ENCODE peak calls at places on chromosomes 2 and 18, in four cellular contexts. P is stimulated activated CD4-positive, alpha-beta T cell treated with anti-CD3 and anti-CD28 coated beads, TNF-alpha, amount 100 ng/mL, for 24 hours; R is mesothelial cell of epicardium; W is activated CD8-positive, alpha-beta memory T cell treated with anti-CD3 and anti-CD28 coated beads for 4 hours. G is an unnamed sample.

GRCh38 chr18:1659190-1659589 is 754.5 kb downstream of the ADCYAP1 start:
- DNase-seq in P (no peak), R (no peak), W (no peak), G (no peak)

GRCh38 chr18:39863916-39864315 is 2091.1 kb upstream of the PIK3C3 start:
- DNase-seq in W (no peak), R (no peak), P (no peak), G (no peak)

GRCh38 chr2:158575051-158575635 is 118.4 kb downstream of the PKP4 start:
- DNase-seq in P (no peak), W (no peak), R (no peak), G (no peak)

GRCh38 chr18:70139138-70139537 is 66.3 kb downstream of the RTTN start:
- DNase-seq in W (no peak), P (no peak), R (no peak), G (no peak)

GRCh38 chr2:18149660-18150246 is 271.3 kb downstream of the KCNS3 start:
- DNase-seq in W (no peak), P (no peak), R (no peak), G (no peak)

GRCh38 chr18:9876867-9877654 is 8.7 kb upstream of the TXNDC2 start:
- DNase-seq in P (no peak), R (no peak), W (no peak), G (no peak)

GRCh38 chr2:207241198-207241597 is 75.5 kb upstream of the KLF7 start:
- DNase-seq in P (no peak), R (no peak), W (no peak), G (no peak)

GRCh38 chr18:68660355-68661183 is 54.3 kb downstream of the TMX3 start:
- DNase-seq in R (no peak), P (no peak), W (no peak), G (no peak)

GRCh38 chr2:17933251-17933650 is 54.8 kb downstream of the KCNS3 start:
- DNase-seq in R (no peak), W (no peak), P (no peak), G (no peak)

GRCh38 chr18:79485788-79486355 is 90.1 kb downstream of the NFATC1 start:
- DNase-seq in W (no peak), P (no peak), R (no peak), G (no peak)

GRCh38 chr2:9326975-9327374 is 96.4 kb downstream of the ITGB1BP1 start:
- DNase-seq in R (no peak), W (no peak), P (no peak), G (no peak)

GRCh38 chr2:20444993-20445910 is 1.6 kb upstream of the RHOB start:
- DNase-seq in P (no peak), W (no peak), R (peak; percentile 10), G (peak; percentile 8)

GRCh38 chr2:123953848-123954247 is 71.2 kb upstream of the CNTNAP5 start:
- DNase-seq in R (no peak), W (no peak), P (no peak), G (no peak)

GRCh38 chr2:188701836-188702235 is 272.3 kb upstream of the COL3A1 start:
- DNase-seq in W (no peak), P (no peak), R (no peak), G (no peak)

GRCh38 chr2:195486987-195487644 is 169.9 kb upstream of the SLC39A10 start:
- DNase-seq in R (no peak), P (no peak), W (no peak), G (no peak)

G was measured in transverse colon.